ENCODE peak calls at places on chromosomes 2 and 18, in ten cellular contexts. W is GM23248; D is AG08396; Y is stimulated activated naive CD4-positive, alpha-beta T cell; S is foreskin fibroblast; B is heart right ventricle; V is cardiac fibroblast; H is cortex of kidney; R is H54; F is NCI-H226. G is an unnamed sample.

GRCh38 chr2:6943971-6944370 is 26.8 kb downstream of the RNF144A start:
- DNase-seq in W (no peak), D (no peak), Y (no peak), S (no peak), B (no peak), V (no peak), H (no peak), R (no peak), F (no peak), G (no peak)

GRCh38 chr2:139122711-139123158 is 342.5 kb upstream of the NXPH2 start:
- DNase-seq in W (peak; percentile 58), D (no peak), Y (no peak), S (peak; percentile 9), B (no peak), V (peak; percentile 27), H (no peak), R (no peak), F (peak; percentile 93), G (no peak)

GRCh38 chr2:60644942-60645341 is 91.5 kb upstream of the BCL11A start:
- DNase-seq in W (no peak), D (no peak), Y (no peak), S (no peak), B (peak; percentile 27), V (no peak), H (no peak), R (no peak), F (no peak), G (no peak)

GRCh38 chr18:3367491-3368091 is 82.4 kb upstream of the TGIF1 start:
- DNase-seq in W (peak; percentile 46), D (no peak), Y (no peak), S (no peak), B (no peak), V (peak; percentile 81), H (no peak), R (no peak), F (peak; percentile 65), G (no peak)

GRCh38 chr2:147033046-147033445 is 811.8 kb upstream of the ACVR2A start:
- DNase-seq in W (peak; percentile 5), D (no peak), Y (no peak), S (no peak), B (no peak), V (peak; percentile 8), H (no peak), R (no peak), F (peak; percentile 66), G (no peak)

GRCh38 chr18:12995952-12996477 is 4.9 kb downstream of the CEP192 start:
- DNase-seq in W (no peak), D (no peak), Y (no peak), S (no peak), B (no peak), V (no peak), H (no peak), R (no peak), F (no peak), G (no peak)

GRCh38 chr2:71561441-71562267 is 108.3 kb downstream of the DYSF start:
- DNase-seq in W (no peak), D (no peak), Y (no peak), S (no peak), B (no peak), V (no peak), H (no peak), R (no peak), F (no peak), G (no peak)

GRCh38 chr2:44269831-44270230 is 5.4 kb upstream of the SLC3A1 start:
- DNase-seq in W (no peak), D (no peak), Y (no peak), S (no peak), B (no peak), V (no peak), H (no peak), R (no peak), F (no peak), G (no peak)

GRCh38 chr2:56084117-56084936 is 99.5 kb upstream of the CCDC85A start:
- DNase-seq in W (no peak), D (no peak), Y (no peak), S (no peak), B (no peak), V (peak; percentile 25), H (no peak), R (no peak), F (no peak), G (no peak)

GRCh38 chr2:144389151-144389929 is 130.6 kb downstream of the ZEB2 start:
- DNase-seq in W (no peak), D (no peak), Y (no peak), S (no peak), B (no peak), V (no peak), H (no peak), R (no peak), F (no peak), G (no peak)

GRCh38 chr2:188399159-188399558 is 107.5 kb downstream of the GULP1 start:
- DNase-seq in W (peak; percentile 42), D (no peak), Y (no peak), S (peak; percentile 44), B (no peak), V (peak; percentile 55), H (no peak), R (peak; percentile 7), F (peak; percentile 50), G (no peak)

GRCh38 chr2:148255929-148256328 is 235.0 kb downstream of the MBD5 start:
- DNase-seq in W (no peak), D (no peak), Y (no peak), S (no peak), B (no peak), V (no peak), H (no peak), R (no peak), F (no peak), G (no peak)

GRCh38 chr2:106065983-106066826 is 127.9 kb downstream of the UXS1 start:
- DNase-seq in W (no peak), D (no peak), Y (no peak), S (no peak), B (no peak), V (no peak), H (no peak), R (no peak), F (no peak), G (no peak)

GRCh38 chr18:55500316-55501086 is 87.5 kb downstream of the TCF4 start:
- DNase-seq in W (peak; percentile 89), D (peak; percentile 33), Y (no peak), S (peak; percentile 52), B (no peak), V (peak; percentile 88), H (no peak), R (no peak), F (no peak), G (no peak)

GRCh38 chr18:35513181-35513932 is 15.6 kb upstream of the INO80C start:
- DNase-seq in W (peak; percentile 95), D (peak; percentile 61), Y (no peak), S (peak; percentile 47), B (no peak), V (peak; percentile 88), H (no peak), R (peak; percentile 68), F (peak; percentile 92), G (no peak)

GRCh38 chr2:201857326-201857725 is 51.0 kb downstream of the CDK15 start:
- DNase-seq in W (no peak), D (no peak), Y (no peak), S (no peak), B (no peak), V (no peak), H (no peak), R (no peak), F (no peak), G (no peak)

GRCh38 chr2:171547256-171547655 is 25.0 kb downstream of the CYBRD1 start:
- DNase-seq in W (no peak), D (no peak), Y (no peak), S (no peak), B (no peak), V (no peak), H (no peak), R (no peak), F (no peak), G (no peak)

GRCh38 chr2:42929985-42930581 is 137.7 kb upstream of the HAAO start:
- DNase-seq in W (peak; percentile 89), D (no peak), Y (no peak), S (peak; percentile 62), B (peak; percentile 67), V (peak; percentile 90), H (no peak), R (no peak), F (no peak), G (no peak)

GRCh38 chr2:219713110-219713509 is 85.7 kb downstream of the SLC4A3 start:
- DNase-seq in W (peak; percentile 54), D (peak; percentile 36), Y (no peak), S (no peak), B (no peak), V (peak; percentile 71), H (no peak), R (peak; percentile 23), F (no peak), G (peak; percentile 41)

GRCh38 chr18:5868218-5868904 is 27.0 kb downstream of the TMEM200C start:
- DNase-seq in W (peak; percentile 94), D (peak; percentile 68), Y (no peak), S (peak; percentile 45), B (peak; percentile 70), V (peak; percentile 91), H (no peak), R (no peak), F (peak; percentile 64), G (peak; percentile 77)

GRCh38 chr2:120917876-120918275 is 182.2 kb downstream of the GLI2 start:
- DNase-seq in W (peak; percentile 17), D (no peak), Y (no peak), S (peak; percentile 84), B (no peak), V (no peak), H (no peak), R (no peak), F (no peak), G (no peak)

GRCh38 chr2:13667415-13667757 is 950.6 kb downstream of the TRIB2 start:
- DNase-seq in W (no peak), D (no peak), Y (no peak), S (no peak), B (no peak), V (no peak), H (no peak), R (no peak), F (no peak), G (no peak)

GRCh38 chr2:143955416-143956075 is 564.4 kb downstream of the ZEB2 start:
- DNase-seq in W (peak; percentile 77), D (peak; percentile 29), Y (no peak), S (peak; percentile 46), B (no peak), V (peak; percentile 87), H (no peak), R (no peak), F (peak; percentile 66), G (no peak)

GRCh38 chr2:26922638-26923466 is 47.6 kb upstream of the MAPRE3 start:
- DNase-seq in W (peak; percentile 64), D (peak; percentile 38), Y (peak; percentile 2), S (no peak), B (peak; percentile 42), V (peak; percentile 28), H (no peak), R (peak; percentile 78), F (peak; percentile 38), G (peak; percentile 44)

GRCh38 chr2:166375736-166376487 is at the start of gene SCN9A:
- DNase-seq in W (peak; percentile 85), D (peak; percentile 87), Y (no peak), S (peak; percentile 72), B (peak; percentile 51), V (peak; percentile 70), H (peak; percentile 14), R (peak; percentile 68), F (peak; percentile 78), G (peak; percentile 52)

GRCh38 chr2:27921880-27922589 is 31.5 kb downstream of the BABAM2 start:
- DNase-seq in W (no peak), D (no peak), Y (no peak), S (no peak), B (no peak), V (no peak), H (no peak), R (no peak), F (no peak), G (no peak)

GRCh38 chr2:96527990-96528679 is 8.4 kb upstream of the ARID5A start:
- DNase-seq in W (peak; percentile 48), D (no peak), Y (peak; percentile 33), S (peak; percentile 24), B (peak; percentile 74), V (peak; percentile 59), H (no peak), R (no peak), F (no peak), G (no peak)

GRCh38 chr2:232276084-232276738 is 102.3 kb upstream of the ALPP start:
- DNase-seq in W (no peak), D (no peak), Y (no peak), S (no peak), B (no peak), V (no peak), H (no peak), R (no peak), F (no peak), G (no peak)